ENCODE peak calls at places on chromosomes 6 and 20, in seven cellular contexts. V, T, S, B, E, Z and L are unnamed samples.

GRCh38 chr6:170023620-170024521 is 267.0 kb downstream of the DLL1 start:
- DNase-seq in Z (no peak), E (no peak), S (no peak), T (no peak), V (no peak), B (no peak), L (no peak)

GRCh38 chr6:131295081-131295480 is 159.8 kb downstream of the AKAP7 start:
- DNase-seq in Z (no peak), T (no peak), E (no peak), V (no peak), S (no peak), B (no peak), L (no peak)

GRCh38 chr20:20624914-20625313 is 87.5 kb downstream of the RALGAPA2 start:
- DNase-seq in B (no peak), Z (no peak), T (no peak), V (no peak), E (no peak), S (no peak), L (no peak)

GRCh38 chr6:24205020-24205492 is 79.0 kb downstream of the NRSN1 start:
- DNase-seq in Z (no peak), E (no peak), S (peak), T (no peak), V (peak), B (no peak), L (peak)

GRCh38 chr20:31260326-31260932 is 3.0 kb downstream of the DEFB115 start:
- DNase-seq in S (no peak), V (no peak), B (no peak), Z (no peak), E (no peak), T (no peak), L (peak)

GRCh38 chr6:220736-221475 is 71.4 kb upstream of the DUSP22 start:
- DNase-seq in S (peak), T (no peak), E (no peak), Z (no peak), V (peak), B (no peak), L (peak)

GRCh38 chr6:10531942-10532341 is 10.8 kb downstream of the GCNT2 start:
- DNase-seq in E (no peak), Z (no peak), V (no peak), S (no peak), B (no peak), T (no peak), L (no peak)

GRCh38 chr20:51077601-51078000 is 54.7 kb upstream of the KCNG1 start:
- DNase-seq in B (no peak), Z (no peak), T (no peak), S (no peak), E (no peak), V (no peak), L (no peak)

GRCh38 chr6:151121900-151122299 is 117.9 kb upstream of the AKAP12 start:
- DNase-seq in E (no peak), T (no peak), B (no peak), S (peak), Z (no peak), V (peak), L (peak)

GRCh38 chr6:109290143-109290931 is 91.9 kb downstream of the CD164 start:
- DNase-seq in B (no peak), S (no peak), T (no peak), E (no peak), V (no peak), Z (no peak), L (no peak)

GRCh38 chr20:43431120-43431519 is 26.6 kb upstream of the SRSF6 start:
- DNase-seq in S (no peak), T (no peak), B (no peak), V (no peak), Z (no peak), E (no peak), L (peak)

GRCh38 chr6:46390153-46390876 is 100.9 kb downstream of the RCAN2 start:
- DNase-seq in S (no peak), V (no peak), B (no peak), T (no peak), E (no peak), Z (no peak), L (no peak)

GRCh38 chr6:7617954-7618764 is 28.2 kb downstream of the SNRNP48 start:
- DNase-seq in T (no peak), E (no peak), V (peak), B (no peak), S (peak), Z (no peak), L (peak)

GRCh38 chr6:43627008-43627825 is 1.8 kb downstream of the GTPBP2 start:
- DNase-seq in V (peak), S (peak), B (no peak), E (no peak), Z (no peak), T (no peak), L (peak)

GRCh38 chr6:125262026-125263013 is 39.4 kb downstream of the HDDC2 start:
- DNase-seq in V (peak), T (no peak), S (peak), Z (no peak), B (no peak), E (no peak), L (peak)

GRCh38 chr6:142030115-142030619 is 102.6 kb upstream of the GJE1 start:
- DNase-seq in E (no peak), V (peak), Z (no peak), T (no peak), S (peak), B (no peak), L (peak)

GRCh38 chr20:50837532-50838321 is 42.9 kb downstream of the BCAS4 start:
- DNase-seq in T (no peak), V (peak), S (peak), E (no peak), B (no peak), Z (no peak), L (peak)

GRCh38 chr6:11675610-11676009 is 103.0 kb downstream of the ADTRP start:
- DNase-seq in E (no peak), T (no peak), S (no peak), B (no peak), V (no peak), Z (no peak), L (peak)
- TF ChIP-seq CTCF in E (peak), T (no peak), S (no peak), B (no peak), V (peak), Z (no peak), L (peak)

GRCh38 chr20:57083072-57083471 is 183.4 kb downstream of the BMP7 start:
- DNase-seq in T (no peak), V (no peak), S (no peak), Z (no peak), B (no peak), E (no peak), L (no peak)

GRCh38 chr20:57078101-57078500 is 188.3 kb downstream of the BMP7 start:
- DNase-seq in Z (no peak), B (no peak), S (no peak), E (no peak), V (no peak), T (no peak), L (no peak)

GRCh38 chr20:57082546-57082945 is 183.9 kb downstream of the BMP7 start:
- DNase-seq in B (no peak), E (no peak), T (no peak), Z (no peak), S (no peak), V (no peak), L (no peak)

GRCh38 chr20:57079016-57080005 is 187.1 kb downstream of the BMP7 start:
- DNase-seq in V (no peak), S (no peak), B (no peak), E (no peak), Z (no peak), T (no peak), L (no peak)

DNA sequence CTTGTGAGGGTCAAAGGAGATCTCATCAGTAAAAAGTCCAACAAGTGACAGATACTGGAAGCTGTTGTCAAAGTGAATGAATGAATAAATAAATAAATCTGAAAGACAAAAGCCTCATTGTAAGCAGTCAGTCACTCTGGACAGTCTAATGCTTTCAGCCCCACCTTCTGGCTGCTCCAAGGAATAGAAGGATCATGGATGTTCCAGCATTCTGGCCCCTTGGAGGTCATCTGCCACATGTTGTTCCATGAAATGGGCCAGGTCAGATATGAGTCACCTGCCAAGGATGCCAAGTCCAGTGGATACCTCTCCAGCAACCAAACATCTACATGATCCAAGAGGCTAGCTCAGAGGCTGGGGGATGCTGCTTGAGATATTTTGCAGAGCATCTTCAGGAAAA is 185.6 kb downstream of the BMP7 start:
- DNase-seq in Z (no peak), E (no peak), B (no peak), V (peak), T (no peak), S (peak), L (no peak)
- TF ChIP-seq CTCF in Z (no peak), E (no peak), B (peak), V (peak), T (no peak), S (peak), L (no peak)

DNA sequence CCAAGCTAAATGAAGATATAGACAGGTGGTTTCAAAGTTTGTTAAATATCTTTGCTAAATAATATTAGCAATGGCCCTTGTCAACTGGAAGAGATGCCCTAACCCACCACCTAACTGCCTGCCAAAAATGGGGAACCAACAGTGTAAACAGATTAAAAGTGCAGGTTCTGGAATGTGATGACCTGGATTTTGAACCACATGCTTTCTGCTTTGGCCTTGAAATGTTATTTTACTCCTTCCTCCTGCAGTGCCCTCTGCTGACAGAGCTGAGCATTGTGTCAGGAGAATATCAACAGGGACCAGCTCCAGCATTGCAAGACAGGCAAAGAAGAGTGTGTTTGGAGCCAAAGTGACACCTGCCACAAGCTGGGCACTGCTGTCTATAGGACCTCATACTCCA is 226.6 kb downstream of the MYLK4 start:
- DNase-seq in V (peak), E (no peak), Z (no peak), S (no peak), T (no peak), B (no peak), L (no peak)
- TF ChIP-seq CTCF in V (peak), E (peak), Z (no peak), S (peak), T (no peak), B (no peak), L (peak)

GRCh38 chr6:56684342-56685101 is 41.8 kb upstream of the DST start:
- DNase-seq in S (no peak), E (no peak), T (no peak), B (no peak), V (peak), Z (no peak), L (no peak)

GRCh38 chr6:56685102-56685733 is 42.5 kb upstream of the DST start:
- DNase-seq in B (no peak), Z (no peak), E (no peak), T (no peak), V (no peak), S (no peak), L (no peak)

GRCh38 chr6:56683882-56684281 is 41.2 kb upstream of the DST start:
- DNase-seq in B (no peak), Z (no peak), V (peak), E (no peak), T (no peak), S (peak), L (peak)

GRCh38 chr6:56685994-56686393 is 43.3 kb upstream of the DST start:
- DNase-seq in S (no peak), B (no peak), V (no peak), Z (no peak), T (no peak), E (no peak), L (no peak)

GRCh38 chr6:56682580-56682979 is 39.9 kb upstream of the DST start:
- DNase-seq in Z (no peak), S (no peak), V (peak), T (no peak), B (no peak), E (no peak), L (no peak)
- TF ChIP-seq CTCF in Z (no peak), S (no peak), V (no peak), T (no peak), B (no peak), E (no peak), L (no peak)

DNA sequence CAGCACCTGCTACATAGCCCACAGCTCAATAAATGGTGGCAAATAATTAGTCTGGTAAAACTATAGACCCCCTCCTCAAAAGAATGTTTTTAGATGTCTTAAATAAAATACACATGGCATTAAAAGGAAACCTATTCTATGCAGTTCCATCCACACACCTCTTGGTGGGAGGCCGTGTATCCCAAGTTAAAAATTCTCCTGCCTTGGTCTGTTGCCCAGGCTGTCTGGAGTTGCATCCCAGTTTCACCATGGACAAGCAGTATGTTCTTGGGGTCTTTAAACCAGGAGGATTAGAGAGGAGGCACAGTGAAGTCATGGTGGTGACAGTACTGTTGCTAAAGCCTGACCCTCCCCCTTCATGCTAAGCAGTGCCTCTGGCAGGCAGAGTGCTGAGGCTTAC is 95.6 kb downstream of the SULF2 start:
- DNase-seq in T (no peak), Z (no peak), V (no peak), B (no peak), E (no peak), S (no peak), L (no peak)
- TF ChIP-seq CTCF in T (no peak), Z (no peak), V (no peak), B (no peak), E (no peak), S (no peak), L (no peak)

DNA sequence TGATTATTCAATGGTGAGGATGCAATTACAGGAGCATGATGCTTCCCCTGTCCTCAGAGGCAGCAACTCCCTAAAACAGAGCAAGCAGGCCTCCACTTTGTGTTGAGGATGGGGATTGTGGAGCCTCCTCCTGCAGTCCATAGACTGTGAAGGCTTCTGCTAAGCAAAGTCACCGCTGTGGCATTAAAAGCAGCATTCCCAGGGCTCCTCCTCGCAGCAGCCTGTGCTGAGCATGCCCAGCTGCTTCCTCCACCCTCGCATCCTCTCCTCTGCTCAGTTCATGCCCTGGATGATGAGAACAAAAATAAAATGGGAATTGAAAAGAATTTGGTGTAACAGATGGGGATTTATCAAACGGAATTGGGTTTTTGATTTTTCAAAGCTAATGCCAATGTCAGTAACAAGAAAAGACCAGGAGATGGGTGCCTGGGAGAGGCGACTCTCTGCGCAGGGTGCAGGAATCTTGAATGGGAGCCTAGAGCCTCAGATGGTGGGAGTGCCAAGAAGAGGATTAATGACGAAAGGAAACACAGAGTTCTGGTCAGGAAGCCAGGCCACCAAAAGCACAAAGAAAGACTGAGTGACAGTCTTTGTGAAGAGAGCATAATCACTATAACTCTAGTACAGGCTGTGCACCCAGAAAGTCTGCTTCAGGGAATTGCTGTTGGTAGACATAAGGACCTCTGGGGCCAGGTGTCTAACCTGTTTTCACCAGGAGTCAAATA is 347.6 kb downstream of the TPBG start:
- DNase-seq in S (peak), T (no peak), B (no peak), V (peak), Z (no peak), E (no peak), L (no peak)
- TF ChIP-seq CTCF in S (no peak), T (no peak), B (no peak), V (no peak), Z (no peak), E (no peak), L (no peak)

DNA sequence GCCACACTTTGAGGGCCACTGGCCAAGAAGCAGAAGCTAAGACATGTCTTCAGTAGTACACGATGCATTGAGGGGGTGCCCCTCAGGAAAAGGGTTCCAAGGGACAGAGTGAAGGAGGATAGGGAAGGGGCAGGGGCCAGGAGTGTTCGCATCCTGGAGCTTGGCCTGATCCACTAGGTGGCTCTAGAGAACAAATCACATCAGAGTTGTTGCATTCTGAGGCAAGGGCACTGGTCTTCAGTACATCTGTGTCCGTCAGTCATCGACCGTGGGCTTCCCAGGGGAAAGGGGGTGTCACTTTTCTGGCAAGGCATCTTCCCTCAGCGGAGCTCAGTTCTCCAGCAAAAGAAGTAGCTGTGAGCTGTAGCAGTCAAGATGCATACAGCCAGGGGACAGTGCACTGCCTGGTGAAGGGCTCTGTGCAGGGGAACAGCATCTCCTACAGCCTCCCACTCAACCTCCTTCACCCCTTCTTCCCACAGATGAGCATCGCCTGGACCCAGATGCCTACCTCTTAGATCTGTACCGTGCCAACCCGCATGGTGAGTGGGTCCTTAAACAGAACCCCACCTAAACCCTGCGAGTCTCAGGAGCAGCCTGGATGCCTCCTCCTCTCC is 47.8 kb downstream of the ARHGAP40 start:
- DNase-seq in Z (no peak), E (no peak), S (peak), V (peak), B (no peak), T (no peak), L (peak)
- TF ChIP-seq CTCF in Z (no peak), E (peak), S (peak), V (peak), B (peak), T (no peak), L (peak)

GRCh38 chr20:35342154-35342769 is 50.0 kb upstream of the FAM83C start:
- DNase-seq in V (peak), E (no peak), S (peak), B (no peak), Z (no peak), T (no peak), L (peak)
- TF ChIP-seq CTCF in V (peak), E (no peak), S (peak), B (peak), Z (no peak), T (no peak), L (peak)

DNA sequence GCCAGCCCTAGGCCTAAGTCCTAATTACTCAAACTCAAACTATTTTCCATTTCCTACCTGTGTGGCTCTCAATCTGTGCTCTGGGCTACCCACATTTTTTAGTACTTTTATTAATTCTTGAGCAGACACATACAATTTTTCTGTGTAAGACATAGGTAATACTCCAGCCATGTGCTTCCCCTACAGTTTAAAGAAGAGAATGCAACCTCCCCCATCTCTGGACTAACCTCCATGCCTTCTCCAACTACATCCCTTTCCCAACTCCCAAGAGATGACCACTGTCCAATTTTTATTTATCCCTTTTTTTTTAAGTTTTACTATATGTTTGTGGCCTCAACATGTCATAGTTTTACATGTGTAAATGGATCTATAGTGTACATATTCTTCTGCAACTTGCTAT is 5.8 kb downstream of the HMGN4 start:
- DNase-seq in E (no peak), V (peak), S (peak), Z (no peak), T (no peak), B (no peak), L (peak)
- TF ChIP-seq CTCF in E (peak), V (peak), S (peak), Z (peak), T (no peak), B (no peak), L (peak)